ENCODE peak calls at places on chromosomes 1 and 21, in nine cellular contexts. One of them, this sample, is unnamed.

GRCh38 chr1:36922071-36922470 is 112.2 kb downstream of the GRIK3 start:
- DNase-seq in colonic mucosa: no peak
- DNase-seq in Caco-2: no peak
- DNase-seq in fibroblast of mammary gland: no peak
- DNase-seq in heart left ventricle: no peak
- DNase-seq in epithelial cell of esophagus: no peak
- DNase-seq in nephron progenitor cell: no peak
- DNase-seq in type B pancreatic cell: peak; percentile 59
- DNase-seq in right atrium auricular region: peak; percentile 28
- DNase-seq in this sample: no peak

GRCh38 chr21:43818685-43819084 is 29.3 kb downstream of the RRP1 start:
- DNase-seq in colonic mucosa: no peak
- DNase-seq in Caco-2: no peak
- DNase-seq in fibroblast of mammary gland: no peak
- DNase-seq in heart left ventricle: no peak
- DNase-seq in epithelial cell of esophagus: no peak
- DNase-seq in nephron progenitor cell: no peak
- DNase-seq in type B pancreatic cell: no peak
- DNase-seq in right atrium auricular region: no peak
- DNase-seq in this sample: no peak

GRCh38 chr1:111904478-111905218 is 84.8 kb downstream of the KCND3 start:
- DNase-seq in colonic mucosa: no peak
- DNase-seq in Caco-2: no peak
- DNase-seq in fibroblast of mammary gland: no peak
- DNase-seq in heart left ventricle: peak; percentile 36
- DNase-seq in epithelial cell of esophagus: peak; percentile 47
- DNase-seq in nephron progenitor cell: peak; percentile 33
- DNase-seq in type B pancreatic cell: no peak
- DNase-seq in right atrium auricular region: no peak
- DNase-seq in this sample: no peak

GRCh38 chr1:228163004-228163753 is 2.4 kb upstream of the IBA57 start:
- DNase-seq in colonic mucosa: no peak
- DNase-seq in Caco-2: no peak
- DNase-seq in fibroblast of mammary gland: peak; percentile 45
- DNase-seq in heart left ventricle: peak; percentile 75
- DNase-seq in epithelial cell of esophagus: peak; percentile 84
- DNase-seq in nephron progenitor cell: no peak
- DNase-seq in type B pancreatic cell: no peak
- DNase-seq in right atrium auricular region: peak; percentile 77
- DNase-seq in this sample: no peak

GRCh38 chr1:64212023-64212422 is 8.6 kb downstream of the UBE2U start:
- DNase-seq in colonic mucosa: no peak
- DNase-seq in Caco-2: no peak
- DNase-seq in fibroblast of mammary gland: peak; percentile 76
- DNase-seq in heart left ventricle: no peak
- DNase-seq in epithelial cell of esophagus: peak; percentile 9
- DNase-seq in nephron progenitor cell: no peak
- DNase-seq in type B pancreatic cell: no peak
- DNase-seq in right atrium auricular region: no peak
- DNase-seq in this sample: no peak

GRCh38 chr21:21898801-21899200 is 900.6 kb downstream of the NCAM2 start:
- DNase-seq in colonic mucosa: no peak
- DNase-seq in Caco-2: no peak
- DNase-seq in fibroblast of mammary gland: no peak
- DNase-seq in heart left ventricle: no peak
- DNase-seq in epithelial cell of esophagus: no peak
- DNase-seq in nephron progenitor cell: no peak
- DNase-seq in type B pancreatic cell: no peak
- DNase-seq in right atrium auricular region: no peak
- DNase-seq in this sample: no peak

GRCh38 chr1:217525773-217526490 is 105.0 kb downstream of the GPATCH2 start:
- DNase-seq in colonic mucosa: no peak
- DNase-seq in Caco-2: no peak
- DNase-seq in fibroblast of mammary gland: peak; percentile 35
- DNase-seq in heart left ventricle: no peak
- DNase-seq in epithelial cell of esophagus: no peak
- DNase-seq in nephron progenitor cell: no peak
- DNase-seq in type B pancreatic cell: no peak
- DNase-seq in right atrium auricular region: no peak
- DNase-seq in this sample: no peak

GRCh38 chr1:19648689-19649088 is 4.6 kb downstream of the NBL1 start:
- DNase-seq in colonic mucosa: peak; percentile 90
- DNase-seq in Caco-2: peak; percentile 48
- DNase-seq in fibroblast of mammary gland: peak; percentile 52
- DNase-seq in heart left ventricle: no peak
- DNase-seq in epithelial cell of esophagus: peak; percentile 74
- DNase-seq in nephron progenitor cell: no peak
- DNase-seq in type B pancreatic cell: no peak
- DNase-seq in right atrium auricular region: no peak
- DNase-seq in this sample: peak; percentile 70

GRCh38 chr1:218430802-218431201 is 85.7 kb downstream of the TGFB2 start:
- DNase-seq in colonic mucosa: no peak
- DNase-seq in Caco-2: no peak
- DNase-seq in fibroblast of mammary gland: no peak
- DNase-seq in heart left ventricle: no peak
- DNase-seq in epithelial cell of esophagus: no peak
- DNase-seq in nephron progenitor cell: no peak
- DNase-seq in type B pancreatic cell: no peak
- DNase-seq in right atrium auricular region: no peak
- DNase-seq in this sample: no peak

GRCh38 chr1:114668784-114669561 is 876 bp downstream of the DENND2C start:
- DNase-seq in colonic mucosa: no peak
- DNase-seq in Caco-2: no peak
- DNase-seq in fibroblast of mammary gland: peak; percentile 67
- DNase-seq in heart left ventricle: no peak
- DNase-seq in epithelial cell of esophagus: peak; percentile 85
- DNase-seq in nephron progenitor cell: no peak
- DNase-seq in type B pancreatic cell: no peak
- DNase-seq in right atrium auricular region: no peak
- DNase-seq in this sample: no peak

GRCh38 chr1:65503427-65503826 is 83.0 kb downstream of the LEPR start:
- DNase-seq in colonic mucosa: no peak
- DNase-seq in Caco-2: no peak
- DNase-seq in fibroblast of mammary gland: no peak
- DNase-seq in heart left ventricle: no peak
- DNase-seq in epithelial cell of esophagus: no peak
- DNase-seq in nephron progenitor cell: no peak
- DNase-seq in type B pancreatic cell: no peak
- DNase-seq in right atrium auricular region: no peak
- DNase-seq in this sample: no peak

DNA sequence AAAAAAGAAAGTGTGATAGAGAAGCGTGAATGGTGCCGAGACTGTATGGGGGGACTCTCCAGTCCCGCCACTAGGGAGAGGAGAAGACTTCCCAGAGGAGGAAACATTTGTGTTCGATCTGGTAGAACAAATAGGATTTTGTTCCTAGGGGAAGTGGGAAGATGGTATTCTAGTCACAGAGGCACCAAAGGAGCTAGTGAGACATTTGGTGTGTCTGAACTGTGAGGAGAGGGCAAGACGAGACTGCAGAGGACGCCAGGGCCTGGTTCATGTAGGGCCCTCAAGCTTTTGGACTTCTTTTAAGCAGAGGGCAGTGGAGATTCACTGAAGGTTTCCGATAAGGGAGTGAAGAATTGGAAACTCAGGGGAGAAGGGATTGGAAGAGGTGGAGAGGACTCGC is 2.9 kb downstream of the BTBD19 start:
- DNase-seq in colonic mucosa: no peak
- DNase-seq in Caco-2: no peak
- DNase-seq in fibroblast of mammary gland: no peak
- DNase-seq in heart left ventricle: no peak
- DNase-seq in epithelial cell of esophagus: no peak
- DNase-seq in nephron progenitor cell: no peak
- DNase-seq in type B pancreatic cell: no peak
- DNase-seq in right atrium auricular region: no peak
- DNase-seq in this sample: no peak
- TF ChIP-seq CTCF in colonic mucosa: no peak
- TF ChIP-seq CTCF in Caco-2: no peak
- TF ChIP-seq CTCF in fibroblast of mammary gland: no peak
- TF ChIP-seq CTCF in heart left ventricle: no peak
- TF ChIP-seq CTCF in epithelial cell of esophagus: no peak
- TF ChIP-seq CTCF in nephron progenitor cell: no peak
- TF ChIP-seq CTCF in type B pancreatic cell: no peak
- TF ChIP-seq CTCF in right atrium auricular region: no peak
- TF ChIP-seq CTCF in this sample: no peak

GRCh38 chr1:1344672-1345361 is 4.4 kb downstream of the DVL1 start:
- DNase-seq in colonic mucosa: no peak
- DNase-seq in Caco-2: no peak
- DNase-seq in fibroblast of mammary gland: peak; percentile 90
- DNase-seq in heart left ventricle: no peak
- DNase-seq in epithelial cell of esophagus: peak; percentile 98
- DNase-seq in nephron progenitor cell: peak; percentile 64
- DNase-seq in type B pancreatic cell: no peak
- DNase-seq in right atrium auricular region: no peak
- DNase-seq in this sample: peak; percentile 71
- TF ChIP-seq CTCF in colonic mucosa: peak; percentile 30
- TF ChIP-seq CTCF in Caco-2: peak; percentile 29
- TF ChIP-seq CTCF in fibroblast of mammary gland: peak; percentile 37
- TF ChIP-seq CTCF in heart left ventricle: peak; percentile 40
- TF ChIP-seq CTCF in epithelial cell of esophagus: peak; percentile 47
- TF ChIP-seq CTCF in nephron progenitor cell: peak; percentile 56
- TF ChIP-seq CTCF in type B pancreatic cell: peak; percentile 70
- TF ChIP-seq CTCF in right atrium auricular region: no peak
- TF ChIP-seq CTCF in this sample: peak; percentile 93

DNA sequence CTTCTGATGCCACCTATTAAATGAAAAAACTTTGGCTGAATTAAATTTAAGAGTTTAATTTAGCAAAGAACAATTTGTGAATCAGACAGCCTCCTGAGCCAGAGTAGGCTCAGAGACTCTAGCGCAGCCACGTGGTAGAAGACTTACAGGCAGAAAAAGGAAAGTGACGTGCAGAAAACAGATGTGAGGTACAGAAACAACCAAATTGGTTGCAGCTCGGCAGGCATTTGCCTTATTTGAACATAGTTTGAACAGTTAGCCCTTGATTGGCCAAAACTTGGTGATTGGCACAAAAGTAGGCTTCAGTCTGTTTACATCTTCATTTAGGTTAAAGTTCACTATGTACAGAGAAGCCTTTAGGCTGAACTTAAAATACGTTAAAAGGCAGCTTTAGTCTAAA is 22.9 kb downstream of the TCP10L start:
- DNase-seq in colonic mucosa: no peak
- DNase-seq in Caco-2: no peak
- DNase-seq in fibroblast of mammary gland: peak; percentile 84
- DNase-seq in heart left ventricle: peak; percentile 62
- DNase-seq in epithelial cell of esophagus: peak; percentile 67
- DNase-seq in nephron progenitor cell: no peak
- DNase-seq in type B pancreatic cell: no peak
- DNase-seq in right atrium auricular region: no peak
- DNase-seq in this sample: no peak
- TF ChIP-seq CTCF in colonic mucosa: no peak
- TF ChIP-seq CTCF in Caco-2: no peak
- TF ChIP-seq CTCF in fibroblast of mammary gland: peak; percentile 66
- TF ChIP-seq CTCF in heart left ventricle: peak; percentile 57
- TF ChIP-seq CTCF in epithelial cell of esophagus: peak; percentile 79
- TF ChIP-seq CTCF in nephron progenitor cell: peak; percentile 15
- TF ChIP-seq CTCF in type B pancreatic cell: peak; percentile 47
- TF ChIP-seq CTCF in right atrium auricular region: no peak
- TF ChIP-seq CTCF in this sample: peak; percentile 5

DNA sequence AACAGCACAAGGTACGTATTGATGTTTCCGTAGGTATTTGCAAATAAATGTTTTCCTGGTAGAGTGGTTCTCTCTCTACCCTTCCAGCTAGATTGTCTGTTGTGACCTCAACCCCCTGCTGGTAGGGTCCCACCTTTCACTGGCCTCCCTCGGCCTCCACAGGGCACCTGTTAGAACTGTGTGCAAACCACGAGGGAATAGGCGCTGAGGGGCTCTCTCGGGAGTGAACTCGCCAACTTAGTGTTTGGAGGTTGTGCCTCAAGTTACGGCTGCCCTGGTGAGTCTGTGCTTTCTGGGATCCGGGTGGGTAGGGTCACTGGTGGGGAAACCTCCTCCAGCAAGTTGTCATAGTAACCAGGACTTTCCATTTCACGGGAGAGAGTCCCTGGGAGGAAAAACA is 204.7 kb upstream of the EDN2 start:
- DNase-seq in colonic mucosa: no peak
- DNase-seq in Caco-2: no peak
- DNase-seq in fibroblast of mammary gland: no peak
- DNase-seq in heart left ventricle: no peak
- DNase-seq in epithelial cell of esophagus: no peak
- DNase-seq in nephron progenitor cell: no peak
- DNase-seq in type B pancreatic cell: no peak
- DNase-seq in right atrium auricular region: no peak
- DNase-seq in this sample: no peak
- TF ChIP-seq CTCF in colonic mucosa: no peak
- TF ChIP-seq CTCF in Caco-2: no peak
- TF ChIP-seq CTCF in fibroblast of mammary gland: no peak
- TF ChIP-seq CTCF in heart left ventricle: no peak
- TF ChIP-seq CTCF in epithelial cell of esophagus: no peak
- TF ChIP-seq CTCF in nephron progenitor cell: no peak
- TF ChIP-seq CTCF in type B pancreatic cell: no peak
- TF ChIP-seq CTCF in right atrium auricular region: no peak
- TF ChIP-seq CTCF in this sample: no peak